ENCODE peak calls at places on chromosomes 11 and 22, in five cellular contexts. K is germinal center; F is activated T-cell treated with anti-CD3 and anti-CD28 coated beads, Interleukin-2, amount 50 U/mL, for 72 hours; H is M059J; Z is stimulated activated CD4-positive, alpha-beta T cell treated with anti-CD3 and anti-CD28 coated beads, Interleukin-1b, Interleukin-23, amount 100 ng/mL, for 4 hours. P is an unnamed sample.

GRCh38 chr22:44326549-44326881 is 13.8 kb upstream of the SHISAL1 start:
- DNase-seq in F (no peak), K (no peak), Z (no peak), H (no peak), P (no peak)

GRCh38 chr11:32440920-32441319 is 5.6 kb upstream of the WT1 start:
- DNase-seq in F (no peak), K (no peak), Z (no peak), H (no peak), P (no peak)

GRCh38 chr11:119853581-119854360 is 124.8 kb upstream of the NECTIN1 start:
- DNase-seq in K (no peak), Z (no peak), H (no peak), F (no peak), P (no peak)

GRCh38 chr11:4991066-4991465 is 3.6 kb upstream of the OR51L1 start:
- DNase-seq in Z (no peak), H (peak; percentile 2), K (no peak), F (no peak), P (no peak)

GRCh38 chr22:25402501-25403283 is 161.8 kb upstream of the GRK3 start:
- DNase-seq in Z (no peak), F (no peak), K (no peak), H (peak; percentile 63), P (no peak)

GRCh38 chr11:83257638-83258229 is 28.4 kb downstream of the CCDC90B start:
- DNase-seq in K (no peak), F (no peak), H (peak; percentile 99), Z (no peak), P (no peak)

GRCh38 chr22:36395061-36395849 is 7.5 kb upstream of the MYH9 start:
- DNase-seq in F (no peak), Z (no peak), H (no peak), K (no peak), P (no peak)

GRCh38 chr11:71440021-71440755 is 8.0 kb downstream of the DHCR7 start:
- DNase-seq in Z (no peak), H (no peak), K (no peak), F (no peak), P (no peak)

GRCh38 chr11:37134637-37135036 is 536.6 kb upstream of the RAG2 start:
- DNase-seq in Z (no peak), H (no peak), F (no peak), K (no peak), P (no peak)

GRCh38 chr22:19761500-19762314 is 1.1 kb downstream of the TBX1 start:
- DNase-seq in H (no peak), Z (no peak), F (no peak), K (no peak), P (no peak)

GRCh38 chr22:29343313-29343805 is 27.9 kb upstream of the RASL10A start:
- DNase-seq in F (no peak), H (peak; percentile 52), Z (no peak), K (no peak), P (no peak)

GRCh38 chr11:115272925-115273324 is 231.3 kb downstream of the CADM1 start:
- DNase-seq in K (no peak), Z (no peak), F (no peak), H (no peak), P (no peak)

GRCh38 chr11:77146261-77147035 is 18.4 kb downstream of the MYO7A start:
- DNase-seq in K (no peak), Z (no peak), F (no peak), H (no peak), P (no peak)

GRCh38 chr11:15617126-15617525 is 502.4 kb downstream of the INSC start:
- DNase-seq in F (no peak), K (no peak), Z (no peak), H (no peak), P (no peak)

GRCh38 chr11:73998846-73999575 is 9.9 kb downstream of the UCP3 start:
- DNase-seq in F (no peak), Z (no peak), K (no peak), H (no peak), P (no peak)

GRCh38 chr22:19062139-19062789 is 59.9 kb downstream of the DGCR2 start:
- DNase-seq in H (peak; percentile 22), F (no peak), Z (no peak), K (no peak), P (no peak)

GRCh38 chr11:19679952-19680823 is 32.4 kb upstream of the NAV2 start:
- DNase-seq in Z (no peak), H (peak; percentile 99), K (no peak), F (no peak), P (no peak)

GRCh38 chr11:101049123-101049522 is 80.5 kb downstream of the PGR start:
- DNase-seq in K (no peak), F (no peak), H (peak; percentile 75), Z (no peak), P (no peak)

GRCh38 chr11:68868221-68868620 is 26.5 kb upstream of the CPT1A start:
- DNase-seq in F (no peak), H (no peak), Z (no peak), K (no peak), P (no peak)

GRCh38 chr11:94934836-94935235 is 38.5 kb downstream of the CWC15 start:
- DNase-seq in F (no peak), Z (no peak), H (no peak), K (no peak), P (no peak)

GRCh38 chr11:10824888-10825287 is 16.2 kb upstream of the EIF4G2 start:
- DNase-seq in F (no peak), H (no peak), Z (no peak), K (peak; percentile 59), P (peak; percentile 20)

GRCh38 chr11:122100222-122101080 is 15.6 kb downstream of the BLID start:
- DNase-seq in Z (no peak), H (peak; percentile 65), K (no peak), F (peak; percentile 2), P (no peak)

GRCh38 chr11:27390959-27391326 is 27.9 kb upstream of the CCDC34 start:
- DNase-seq in Z (no peak), H (peak; percentile 82), K (no peak), F (no peak), P (no peak)

GRCh38 chr22:30116362-30117117 is 36.3 kb downstream of the HORMAD2 start:
- DNase-seq in Z (no peak), H (peak; percentile 39), F (no peak), K (no peak), P (no peak)

GRCh38 chr11:46669606-46670243 is 30.7 kb downstream of the ARHGAP1 start:
- DNase-seq in F (no peak), Z (no peak), K (no peak), H (no peak), P (no peak)

GRCh38 chr11:59611570-59612565 is 3.7 kb downstream of the OSBP start:
- DNase-seq in F (no peak), H (no peak), K (no peak), Z (no peak), P (no peak)

GRCh38 chr22:44042822-44043221 is 18.7 kb downstream of the PARVB start:
- DNase-seq in F (no peak), H (no peak), Z (no peak), K (no peak), P (no peak)

GRCh38 chr11:8408151-8408930 is 144.7 kb upstream of the LMO1 start:
- DNase-seq in H (peak; percentile 68), F (no peak), K (no peak), Z (no peak), P (no peak)

GRCh38 chr11:32312865-32313403 is 122.4 kb downstream of the WT1 start:
- DNase-seq in H (peak; percentile 81), Z (no peak), K (peak; percentile 41), F (peak; percentile 52), P (no peak)

GRCh38 chr22:35541254-35541748 is 670 bp downstream of the RASD2 start:
- DNase-seq in K (no peak), Z (no peak), F (no peak), H (peak; percentile 33), P (no peak)

GRCh38 chr11:86101493-86101892 is 32.6 kb upstream of the PICALM start:
- DNase-seq in F (no peak), H (peak; percentile 81), Z (no peak), K (no peak), P (no peak)

GRCh38 chr11:77525455-77526091 is 51.7 kb upstream of the PAK1 start:
- DNase-seq in H (no peak), Z (no peak), K (peak; percentile 22), F (no peak), P (no peak)

GRCh38 chr11:86666193-86666592 is 6.2 kb downstream of the ME3 start:
- DNase-seq in Z (no peak), F (no peak), K (no peak), H (no peak), P (no peak)

P was measured in memory B cell.